ENCODE peak calls at places on chromosomes 7 and 10, in ten cellular contexts. O, N, W, H, J, Q, I, M, G and B are unnamed samples.
A peak's percentile ranks its signal among the peaks of the same experiment; 100 is the strongest.

GRCh38 chr10:48773580-48773979 is 88.9 kb downstream of the WDFY4 start:
- DNase-seq in Q (no peak), H (peak; percentile 29), O (no peak), M (no peak), J (no peak), W (no peak), I (no peak), N (no peak), G (no peak), B (no peak)

GRCh38 chr10:111077715-111078504 is 1.1 kb downstream of the ADRA2A start:
- DNase-seq in I (no peak), Q (no peak), H (no peak), J (no peak), N (no peak), M (no peak), O (no peak), G (peak; percentile 10), W (peak; percentile 12), B (no peak)

GRCh38 chr10:30114871-30115270 is 55.5 kb upstream of the JCAD start:
- DNase-seq in H (no peak), N (no peak), Q (peak; percentile 26), J (no peak), W (peak; percentile 47), O (no peak), G (no peak), I (no peak), M (peak; percentile 17), B (no peak)

GRCh38 chr10:110544958-110545537 is 22.4 kb upstream of the SMC3 start:
- DNase-seq in Q (peak; percentile 54), H (no peak), W (peak; percentile 62), M (no peak), G (no peak), O (no peak), I (no peak), N (no peak), J (no peak), B (no peak)

GRCh38 chr7:101606176-101606923 is 22.7 kb downstream of the MYL10 start:
- DNase-seq in J (no peak), H (no peak), G (no peak), M (no peak), W (no peak), I (no peak), Q (no peak), N (no peak), O (no peak), B (no peak)

GRCh38 chr10:61942997-61943457 is 41.5 kb downstream of the ARID5B start:
- DNase-seq in O (peak; percentile 35), H (no peak), N (no peak), M (peak; percentile 25), Q (peak; percentile 54), I (no peak), W (peak; percentile 78), J (no peak), G (no peak), B (no peak)

GRCh38 chr7:127903913-127904705 is 127.1 kb downstream of the LRRC4 start:
- DNase-seq in W (no peak), I (no peak), J (no peak), M (no peak), H (no peak), Q (no peak), G (no peak), N (no peak), O (no peak), B (no peak)

GRCh38 chr10:13891542-13892431 is 305.0 kb downstream of the PRPF18 start:
- DNase-seq in N (no peak), G (peak; percentile 24), W (peak; percentile 33), Q (no peak), H (no peak), O (no peak), J (no peak), I (no peak), M (no peak), B (no peak)

GRCh38 chr7:84022686-84023308 is 171.8 kb downstream of the SEMA3A start:
- DNase-seq in O (peak; percentile 25), M (no peak), W (no peak), I (no peak), N (no peak), J (no peak), H (no peak), Q (peak; percentile 37), G (no peak), B (no peak)

GRCh38 chr7:105652359-105652993 is 71.2 kb upstream of the EFCAB10 start:
- DNase-seq in I (peak; percentile 23), G (peak; percentile 46), M (peak; percentile 62), H (peak; percentile 74), O (peak; percentile 62), Q (peak; percentile 71), J (peak; percentile 24), W (peak; percentile 86), N (peak; percentile 36), B (peak; percentile 65)

GRCh38 chr10:88149906-88150305 is 286.5 kb downstream of the PTEN start:
- DNase-seq in N (no peak), J (no peak), Q (peak; percentile 52), W (no peak), G (no peak), O (no peak), H (no peak), I (no peak), M (peak; percentile 29), B (no peak)

GRCh38 chr7:111953611-111954010 is 252.6 kb downstream of the DOCK4 start:
- DNase-seq in J (no peak), Q (no peak), W (peak; percentile 54), N (no peak), H (no peak), I (no peak), O (peak; percentile 51), G (no peak), M (no peak), B (no peak)

GRCh38 chr7:132403465-132404110 is 172.7 kb downstream of the PLXNA4 start:
- DNase-seq in I (no peak), G (no peak), Q (no peak), J (no peak), N (no peak), M (no peak), O (no peak), H (no peak), W (no peak), B (no peak)

GRCh38 chr7:80335473-80336232 is 176.2 kb downstream of the GNAT3 start:
- DNase-seq in G (no peak), N (no peak), W (peak; percentile 46), Q (peak; percentile 84), I (no peak), M (no peak), H (no peak), O (no peak), J (no peak), B (no peak)

GRCh38 chr10:131824371-131825149 is 76.2 kb upstream of the PPP2R2D start:
- DNase-seq in O (no peak), W (no peak), J (no peak), N (no peak), Q (no peak), G (no peak), I (no peak), H (no peak), M (no peak), B (no peak)

GRCh38 chr10:112913661-112914287 is 36.3 kb upstream of the TCF7L2 start:
- DNase-seq in J (no peak), G (no peak), H (no peak), I (no peak), Q (no peak), M (no peak), W (no peak), N (no peak), O (no peak), B (no peak)

GRCh38 chr10:94673614-94674321 is 9.8 kb upstream of the CYP2C18 start:
- DNase-seq in N (no peak), J (no peak), O (peak; percentile 5), W (no peak), Q (no peak), M (peak; percentile 1), G (no peak), I (no peak), H (no peak), B (no peak)

GRCh38 chr10:124978376-124978725 is 36.4 kb downstream of the ZRANB1 start:
- DNase-seq in W (no peak), J (no peak), O (no peak), I (no peak), G (no peak), H (no peak), N (no peak), Q (no peak), M (no peak), B (no peak)

GRCh38 chr10:17009228-17009700 is 120.3 kb downstream of the CUBN start:
- DNase-seq in O (peak; percentile 47), G (no peak), M (no peak), J (no peak), N (no peak), W (peak; percentile 84), H (no peak), I (no peak), Q (peak; percentile 80), B (no peak)